ENCODE peak calls at places on chromosomes 3 and 15, in four cellular contexts. C is neuronal stem cell; P is activated effector memory CD4-positive, alpha-beta T cell treated with anti-CD3 and anti-CD28 coated beads, Interleukin-2, amount 50 U/mL, for 16 hours; V is lower leg skin. A is an unnamed sample.

GRCh38 chr15:25170113-25170731 is 215.4 kb downstream of the SNRPN start:
- DNase-seq in P (peak), V (no peak), C (no peak), A (no peak)

GRCh38 chr3:11335056-11335608 is 62.9 kb downstream of the ATG7 start:
- DNase-seq in C (peak), P (no peak), V (no peak), A (peak)

GRCh38 chr15:85128636-85129035 is 147.0 kb downstream of the PDE8A start:
- DNase-seq in V (no peak), P (no peak), C (no peak), A (peak)

GRCh38 chr3:50322386-50323091 is at the start of gene HYAL2:
- DNase-seq in C (no peak), V (no peak), P (no peak), A (no peak)

GRCh38 chr3:18425641-18426403 is 683 bp upstream of the SATB1 start:
- DNase-seq in C (no peak), V (peak), P (peak), A (no peak)

GRCh38 chr3:138509586-138509985 is 75.2 kb downstream of the ESYT3 start:
- DNase-seq in V (no peak), P (no peak), C (no peak), A (peak)

GRCh38 chr3:16430717-16431630 is 82.5 kb downstream of the RFTN1 start:
- DNase-seq in V (no peak), C (no peak), P (no peak), A (no peak)

GRCh38 chr3:117322866-117323265 is 613.3 kb downstream of the TUSC7 start:
- DNase-seq in P (no peak), V (no peak), C (peak), A (no peak)

GRCh38 chr15:42760759-42761158 is 23.8 kb upstream of the CDAN1 start:
- DNase-seq in V (no peak), C (no peak), P (no peak), A (no peak)

GRCh38 chr15:39300451-39301153 is 280.3 kb upstream of the THBS1 start:
- DNase-seq in C (no peak), P (no peak), V (no peak), A (peak)

GRCh38 chr3:123535580-123535979 is 49.3 kb downstream of the HACD2 start:
- DNase-seq in V (no peak), C (no peak), P (no peak), A (peak)

GRCh38 chr15:39320886-39321285 is 260.0 kb upstream of the THBS1 start:
- DNase-seq in C (no peak), P (no peak), V (no peak), A (peak)

GRCh38 chr15:74835312-74835823 is 7.6 kb downstream of the ULK3 start:
- DNase-seq in P (peak), V (no peak), C (no peak), A (peak)

GRCh38 chr15:61654918-61655317 is 405.3 kb downstream of the VPS13C start:
- DNase-seq in P (no peak), V (no peak), C (no peak), A (no peak)

GRCh38 chr15:31157644-31158069 is 56.1 kb upstream of the TRPM1 start:
- DNase-seq in C (no peak), P (no peak), V (peak), A (no peak)

GRCh38 chr3:111071257-111072015 is at the start of gene NECTIN3:
- DNase-seq in V (peak), C (peak), P (peak), A (peak)

GRCh38 chr15:74405823-74406222 is 27.9 kb downstream of the SEMA7A start:
- DNase-seq in V (no peak), C (no peak), P (no peak), A (peak)

GRCh38 chr15:100017140-100017539 is 283.9 kb upstream of the LYSMD4 start:
- DNase-seq in P (no peak), V (peak), C (no peak), A (no peak)

A was measured in RPMI7951.